ENCODE peak calls at places on chromosome 4, in five cellular contexts. One of them, this sample, is unnamed.

GRCh38 chr4:7557447-7557846 is 122.7 kb upstream of the PSAPL1 start:
- DNase-seq in dorsolateral prefrontal cortex: no peak
- DNase-seq in amniotic stem cell: peak
- DNase-seq in Calu3: no peak
- DNase-seq in activated T-helper 2 cell treated with anti-CD3 and anti-CD28 coated beads, Interferon-gamma antibody, Interleukin-2, Interleukin-4, amounts not matched to agents 10 μg/mL and 5 μg/mL and 100 μg/mL, durations not matched to agents 14 hours and 24 hours and 36 hours: no peak
- DNase-seq in this sample: no peak

GRCh38 chr4:104490770-104491395 is 3.8 kb downstream of the CXXC4 start:
- DNase-seq in dorsolateral prefrontal cortex: peak
- DNase-seq in amniotic stem cell: peak
- DNase-seq in Calu3: peak
- DNase-seq in activated T-helper 2 cell treated with anti-CD3 and anti-CD28 coated beads, Interferon-gamma antibody, Interleukin-2, Interleukin-4, amounts not matched to agents 10 μg/mL and 5 μg/mL and 100 μg/mL, durations not matched to agents 14 hours and 24 hours and 36 hours: no peak
- DNase-seq in this sample: peak

GRCh38 chr4:128542047-128542446 is 254.4 kb upstream of the PGRMC2 start:
- DNase-seq in dorsolateral prefrontal cortex: no peak
- DNase-seq in amniotic stem cell: no peak
- DNase-seq in Calu3: no peak
- DNase-seq in activated T-helper 2 cell treated with anti-CD3 and anti-CD28 coated beads, Interferon-gamma antibody, Interleukin-2, Interleukin-4, amounts not matched to agents 10 μg/mL and 5 μg/mL and 100 μg/mL, durations not matched to agents 14 hours and 24 hours and 36 hours: no peak
- DNase-seq in this sample: no peak

GRCh38 chr4:128130621-128131020 is 69.5 kb downstream of the LARP1B start:
- DNase-seq in dorsolateral prefrontal cortex: no peak
- DNase-seq in amniotic stem cell: no peak
- DNase-seq in Calu3: no peak
- DNase-seq in activated T-helper 2 cell treated with anti-CD3 and anti-CD28 coated beads, Interferon-gamma antibody, Interleukin-2, Interleukin-4, amounts not matched to agents 10 μg/mL and 5 μg/mL and 100 μg/mL, durations not matched to agents 14 hours and 24 hours and 36 hours: no peak
- DNase-seq in this sample: no peak

GRCh38 chr4:30968926-30969325 is 248.8 kb downstream of the PCDH7 start:
- DNase-seq in dorsolateral prefrontal cortex: no peak
- DNase-seq in amniotic stem cell: no peak
- DNase-seq in Calu3: no peak
- DNase-seq in activated T-helper 2 cell treated with anti-CD3 and anti-CD28 coated beads, Interferon-gamma antibody, Interleukin-2, Interleukin-4, amounts not matched to agents 10 μg/mL and 5 μg/mL and 100 μg/mL, durations not matched to agents 14 hours and 24 hours and 36 hours: no peak
- DNase-seq in this sample: no peak

GRCh38 chr4:78552398-78553396 is 1.1 kb downstream of the ANXA3 start:
- DNase-seq in dorsolateral prefrontal cortex: no peak
- DNase-seq in amniotic stem cell: no peak
- DNase-seq in Calu3: peak
- DNase-seq in activated T-helper 2 cell treated with anti-CD3 and anti-CD28 coated beads, Interferon-gamma antibody, Interleukin-2, Interleukin-4, amounts not matched to agents 10 μg/mL and 5 μg/mL and 100 μg/mL, durations not matched to agents 14 hours and 24 hours and 36 hours: no peak
- DNase-seq in this sample: no peak

GRCh38 chr4:40256329-40256728 is 59.5 kb downstream of the RHOH start:
- DNase-seq in dorsolateral prefrontal cortex: no peak
- DNase-seq in amniotic stem cell: no peak
- DNase-seq in Calu3: no peak
- DNase-seq in activated T-helper 2 cell treated with anti-CD3 and anti-CD28 coated beads, Interferon-gamma antibody, Interleukin-2, Interleukin-4, amounts not matched to agents 10 μg/mL and 5 μg/mL and 100 μg/mL, durations not matched to agents 14 hours and 24 hours and 36 hours: no peak
- DNase-seq in this sample: no peak

GRCh38 chr4:157514711-157515110 is 294.2 kb downstream of the GRIA2 start:
- DNase-seq in dorsolateral prefrontal cortex: no peak
- DNase-seq in amniotic stem cell: no peak
- DNase-seq in Calu3: no peak
- DNase-seq in activated T-helper 2 cell treated with anti-CD3 and anti-CD28 coated beads, Interferon-gamma antibody, Interleukin-2, Interleukin-4, amounts not matched to agents 10 μg/mL and 5 μg/mL and 100 μg/mL, durations not matched to agents 14 hours and 24 hours and 36 hours: no peak
- DNase-seq in this sample: no peak

GRCh38 chr4:123976285-123976684 is 579.7 kb downstream of the SPRY1 start:
- DNase-seq in dorsolateral prefrontal cortex: no peak
- DNase-seq in amniotic stem cell: no peak
- DNase-seq in Calu3: no peak
- DNase-seq in activated T-helper 2 cell treated with anti-CD3 and anti-CD28 coated beads, Interferon-gamma antibody, Interleukin-2, Interleukin-4, amounts not matched to agents 10 μg/mL and 5 μg/mL and 100 μg/mL, durations not matched to agents 14 hours and 24 hours and 36 hours: no peak
- DNase-seq in this sample: no peak

GRCh38 chr4:144338148-144338547 is 197.6 kb upstream of the GYPA start:
- DNase-seq in dorsolateral prefrontal cortex: no peak
- DNase-seq in amniotic stem cell: no peak
- DNase-seq in Calu3: no peak
- DNase-seq in activated T-helper 2 cell treated with anti-CD3 and anti-CD28 coated beads, Interferon-gamma antibody, Interleukin-2, Interleukin-4, amounts not matched to agents 10 μg/mL and 5 μg/mL and 100 μg/mL, durations not matched to agents 14 hours and 24 hours and 36 hours: no peak
- DNase-seq in this sample: no peak

GRCh38 chr4:34196375-34196774 is 2047.9 kb downstream of the ARAP2 start:
- DNase-seq in dorsolateral prefrontal cortex: no peak
- DNase-seq in amniotic stem cell: no peak
- DNase-seq in Calu3: no peak
- DNase-seq in activated T-helper 2 cell treated with anti-CD3 and anti-CD28 coated beads, Interferon-gamma antibody, Interleukin-2, Interleukin-4, amounts not matched to agents 10 μg/mL and 5 μg/mL and 100 μg/mL, durations not matched to agents 14 hours and 24 hours and 36 hours: no peak
- DNase-seq in this sample: no peak

GRCh38 chr4:177427097-177427665 is 15.1 kb downstream of the AGA start:
- DNase-seq in dorsolateral prefrontal cortex: no peak
- DNase-seq in amniotic stem cell: no peak
- DNase-seq in Calu3: no peak
- DNase-seq in activated T-helper 2 cell treated with anti-CD3 and anti-CD28 coated beads, Interferon-gamma antibody, Interleukin-2, Interleukin-4, amounts not matched to agents 10 μg/mL and 5 μg/mL and 100 μg/mL, durations not matched to agents 14 hours and 24 hours and 36 hours: no peak
- DNase-seq in this sample: no peak

GRCh38 chr4:147773261-147774184 is 41.6 kb downstream of the ARHGAP10 start:
- DNase-seq in dorsolateral prefrontal cortex: no peak
- DNase-seq in amniotic stem cell: peak
- DNase-seq in Calu3: no peak
- DNase-seq in activated T-helper 2 cell treated with anti-CD3 and anti-CD28 coated beads, Interferon-gamma antibody, Interleukin-2, Interleukin-4, amounts not matched to agents 10 μg/mL and 5 μg/mL and 100 μg/mL, durations not matched to agents 14 hours and 24 hours and 36 hours: no peak
- DNase-seq in this sample: no peak

GRCh38 chr4:78665216-78665615 is 110.9 kb upstream of the BMP2K start:
- DNase-seq in dorsolateral prefrontal cortex: no peak
- DNase-seq in amniotic stem cell: no peak
- DNase-seq in Calu3: no peak
- DNase-seq in activated T-helper 2 cell treated with anti-CD3 and anti-CD28 coated beads, Interferon-gamma antibody, Interleukin-2, Interleukin-4, amounts not matched to agents 10 μg/mL and 5 μg/mL and 100 μg/mL, durations not matched to agents 14 hours and 24 hours and 36 hours: no peak
- DNase-seq in this sample: no peak

GRCh38 chr4:180456928-180457327 is 1786.3 kb upstream of the TENM3 start:
- DNase-seq in dorsolateral prefrontal cortex: no peak
- DNase-seq in amniotic stem cell: no peak
- DNase-seq in Calu3: no peak
- DNase-seq in activated T-helper 2 cell treated with anti-CD3 and anti-CD28 coated beads, Interferon-gamma antibody, Interleukin-2, Interleukin-4, amounts not matched to agents 10 μg/mL and 5 μg/mL and 100 μg/mL, durations not matched to agents 14 hours and 24 hours and 36 hours: no peak
- DNase-seq in this sample: no peak

GRCh38 chr4:168908093-168908492 is 102.0 kb downstream of the CBR4 start:
- DNase-seq in dorsolateral prefrontal cortex: no peak
- DNase-seq in amniotic stem cell: peak
- DNase-seq in Calu3: no peak
- DNase-seq in activated T-helper 2 cell treated with anti-CD3 and anti-CD28 coated beads, Interferon-gamma antibody, Interleukin-2, Interleukin-4, amounts not matched to agents 10 μg/mL and 5 μg/mL and 100 μg/mL, durations not matched to agents 14 hours and 24 hours and 36 hours: no peak
- DNase-seq in this sample: no peak

GRCh38 chr4:117773067-117773946 is 261.0 kb upstream of the NDST3 start:
- DNase-seq in dorsolateral prefrontal cortex: no peak
- DNase-seq in amniotic stem cell: no peak
- DNase-seq in Calu3: no peak
- DNase-seq in activated T-helper 2 cell treated with anti-CD3 and anti-CD28 coated beads, Interferon-gamma antibody, Interleukin-2, Interleukin-4, amounts not matched to agents 10 μg/mL and 5 μg/mL and 100 μg/mL, durations not matched to agents 14 hours and 24 hours and 36 hours: no peak
- DNase-seq in this sample: no peak

GRCh38 chr4:180091710-180092109 is 2151.5 kb upstream of the TENM3 start:
- DNase-seq in dorsolateral prefrontal cortex: no peak
- DNase-seq in amniotic stem cell: no peak
- DNase-seq in Calu3: no peak
- DNase-seq in activated T-helper 2 cell treated with anti-CD3 and anti-CD28 coated beads, Interferon-gamma antibody, Interleukin-2, Interleukin-4, amounts not matched to agents 10 μg/mL and 5 μg/mL and 100 μg/mL, durations not matched to agents 14 hours and 24 hours and 36 hours: no peak
- DNase-seq in this sample: no peak